ENCODE peak calls at places on chromosome 21, in ten cellular contexts. M, V, X, P, G, N, C, A, W and J are unnamed samples.

GRCh38 chr21:45469273-45470086 is 64.5 kb downstream of the COL18A1 start:
- DNase-seq in V (peak; percentile 54), G (no peak), A (no peak), N (no peak), W (no peak), X (no peak), C (peak; percentile 18), P (peak; percentile 61), M (no peak), J (no peak)

GRCh38 chr21:31957631-31958030 is 84.8 kb downstream of the HUNK start:
- DNase-seq in M (no peak), A (no peak), G (no peak), C (no peak), P (no peak), N (no peak), V (no peak), X (no peak), W (no peak), J (no peak)

GRCh38 chr21:45859041-45859761 is 122.4 kb upstream of the COL6A1 start:
- DNase-seq in P (no peak), N (no peak), X (no peak), G (no peak), A (no peak), W (no peak), V (no peak), C (no peak), M (peak; percentile 11), J (no peak)

GRCh38 chr21:33761104-33762036 is 119.1 kb downstream of the ITSN1 start:
- DNase-seq in V (no peak), W (peak; percentile 54), A (peak; percentile 100), N (no peak), P (no peak), G (no peak), M (no peak), X (peak; percentile 93), C (no peak), J (no peak)

GRCh38 chr21:14864211-14865021 is 200.4 kb downstream of the NRIP1 start:
- DNase-seq in N (no peak), V (peak; percentile 78), A (peak; percentile 68), W (peak; percentile 86), P (peak; percentile 76), G (no peak), X (no peak), M (peak; percentile 63), C (peak; percentile 64), J (no peak)

GRCh38 chr21:46667191-46667734 is 31.8 kb downstream of the PRMT2 start:
- DNase-seq in M (no peak), X (no peak), W (peak; percentile 49), P (no peak), V (no peak), N (no peak), A (peak; percentile 39), C (no peak), G (no peak), J (no peak)

GRCh38 chr21:34707876-34708325 is 39.1 kb downstream of the CLIC6 start:
- DNase-seq in C (no peak), G (no peak), V (no peak), N (peak; percentile 80), W (no peak), M (no peak), P (no peak), A (no peak), X (no peak), J (no peak)

GRCh38 chr21:35862969-35863368 is 197.4 kb downstream of the SETD4 start:
- DNase-seq in M (no peak), P (no peak), C (no peak), N (no peak), X (no peak), A (no peak), G (no peak), W (no peak), V (no peak), J (no peak)

GRCh38 chr21:36747815-36748381 is 49.0 kb downstream of the SIM2 start:
- DNase-seq in W (peak; percentile 71), X (no peak), P (peak; percentile 30), G (no peak), N (no peak), M (no peak), A (peak; percentile 16), C (peak; percentile 62), V (peak; percentile 71), J (no peak)

GRCh38 chr21:28396421-28396820 is 596.3 kb downstream of the LTN1 start:
- DNase-seq in N (no peak), G (no peak), W (no peak), C (no peak), P (no peak), A (no peak), M (no peak), X (no peak), V (no peak), J (no peak)